ENCODE peak calls at places on chromosomes 4 and X, in ten cellular contexts. F is activated gamma-delta T cell treated with Interleukin-2 at 50 U/mL for 16 hours; O is anterior cingulate cortex; Q is esophagus squamous epithelium; C is cardiac fibroblast; S is GM12865; J is astrocyte of the spinal cord; H is T-helper 9 cell; T is AML-193; B is stimulated activated CD4-positive, alpha-beta T cell treated with anti-CD3 and anti-CD28 coated beads, Interleukin-15, amount 100 ng/mL, for 1 hour. K is an unnamed sample.

GRCh38 chr4:145098675-145099037 is 545 bp downstream of the ABCE1 start:
- DNase-seq in F (peak; percentile 11), O (no peak), Q (no peak), C (peak; percentile 58), S (peak; percentile 70), J (peak; percentile 64), H (peak; percentile 23), T (peak; percentile 49), B (peak; percentile 8), K (no peak)

GRCh38 chr4:92305878-92306520 is 2.2 kb downstream of the GRID2 start:
- DNase-seq in F (no peak), O (no peak), Q (no peak), C (no peak), S (no peak), J (no peak), H (no peak), T (no peak), B (no peak), K (no peak)

GRCh38 chr4:78520808-78521226 is 30.8 kb upstream of the ANXA3 start:
- DNase-seq in F (no peak), O (no peak), Q (no peak), C (peak; percentile 91), S (no peak), J (peak; percentile 66), H (no peak), T (no peak), B (no peak), K (no peak)

GRCh38 chr4:142365386-142365785 is 480.7 kb downstream of the INPP4B start:
- DNase-seq in F (no peak), O (no peak), Q (no peak), C (no peak), S (no peak), J (peak; percentile 42), H (no peak), T (no peak), B (no peak), K (no peak)

GRCh38 chr4:71380721-71381120 is 41.9 kb downstream of the SLC4A4 start:
- DNase-seq in F (no peak), O (no peak), Q (no peak), C (peak; percentile 42), S (no peak), J (peak; percentile 52), H (no peak), T (no peak), B (no peak), K (no peak)

GRCh38 chrX:20101927-20102581 is 14.7 kb downstream of the MAP7D2 start:
- DNase-seq in F (no peak), O (no peak), Q (no peak), C (no peak), S (no peak), J (no peak), H (no peak), T (no peak), B (no peak), K (no peak)

GRCh38 chr4:1505511-1506451 is 99.5 kb upstream of the NKX1-1 start:
- DNase-seq in F (no peak), O (no peak), Q (no peak), C (no peak), S (no peak), J (no peak), H (no peak), T (no peak), B (no peak), K (no peak)

GRCh38 chr4:40357738-40358137 is 22.6 kb downstream of the CHRNA9 start:
- DNase-seq in F (no peak), O (no peak), Q (no peak), C (no peak), S (no peak), J (no peak), H (no peak), T (no peak), B (no peak), K (no peak)

GRCh38 chr4:107987916-107988762 is 1.6 kb upstream of the HADH start:
- DNase-seq in F (no peak), O (no peak), Q (no peak), C (no peak), S (no peak), J (no peak), H (no peak), T (no peak), B (no peak), K (no peak)